ENCODE peak calls at places on chromosomes 4 and X, in five cellular contexts. Y is T-helper 2 cell; Q is NCI-H1694; D is endothelial cell; O is activated CD4-positive, alpha-beta T cell treated with anti-CD3 and anti-CD28 coated beads, Interleukin-2, amount 50 U/mL, for 1 hour. P is an unnamed sample.
A peak's percentile ranks its signal among the peaks of the same experiment; 100 is the strongest.

GRCh38 chr4:24507439-24507838 is 76.9 kb downstream of the DHX15 start:
- DNase-seq in O (no peak), Q (no peak), Y (no peak), D (no peak), P (no peak)

GRCh38 chrX:71664889-71665491 is 2.4 kb upstream of the LOC101059915 start:
- DNase-seq in Q (no peak), D (no peak), Y (no peak), O (no peak), P (no peak)

GRCh38 chr4:48271048-48271452 is 1.4 kb upstream of the TEC start:
- DNase-seq in D (no peak), Y (no peak), Q (no peak), O (no peak), P (no peak)

GRCh38 chr4:114077610-114078009 is 98.2 kb upstream of the ARSJ start:
- DNase-seq in O (no peak), Y (no peak), D (no peak), Q (no peak), P (peak; percentile 86)

GRCh38 chr4:35591035-35591434 is 653.3 kb downstream of the ARAP2 start:
- DNase-seq in Q (no peak), D (no peak), Y (no peak), O (no peak), P (no peak)

GRCh38 chr4:186726440-186727148 is 2.9 kb upstream of the FAT1 start:
- DNase-seq in Q (peak; percentile 10), O (no peak), D (peak; percentile 81), Y (no peak), P (peak; percentile 86)

GRCh38 chr4:16682996-16683395 is 215.4 kb downstream of the LDB2 start:
- DNase-seq in Y (no peak), D (no peak), O (no peak), Q (no peak), P (no peak)

GRCh38 chr4:40908297-40908696 is 158.5 kb downstream of the NSUN7 start:
- DNase-seq in Y (no peak), D (no peak), O (no peak), Q (no peak), P (no peak)

GRCh38 chrX:146385529-146385928 is 424.0 kb upstream of the CXorf51B start:
- DNase-seq in D (no peak), O (no peak), Y (no peak), Q (no peak), P (no peak)

GRCh38 chrX:3192835-3193234 is 151.6 kb downstream of the ARSF start:
- DNase-seq in D (no peak), O (no peak), Q (no peak), Y (no peak), P (no peak)

GRCh38 chr4:173301518-173302201 is 32.5 kb downstream of the HMGB2 start:
- DNase-seq in O (no peak), Q (peak; percentile 20), D (no peak), Y (no peak), P (peak; percentile 53)

GRCh38 chrX:40087574-40088298 is 10.0 kb downstream of the BCOR start:
- DNase-seq in Y (no peak), Q (no peak), O (no peak), D (no peak), P (peak; percentile 40)

GRCh38 chr4:128810331-128810870 is 901 bp downstream of the JADE1 start:
- DNase-seq in Q (no peak), O (no peak), Y (no peak), D (peak; percentile 9), P (peak; percentile 65)

GRCh38 chr4:89113415-89113814 is 2.1 kb downstream of the TIGD2 start:
- DNase-seq in O (no peak), Q (no peak), D (no peak), Y (no peak), P (peak; percentile 19)

GRCh38 chr4:3266076-3266475 is 17.1 kb downstream of the MSANTD1 start:
- DNase-seq in D (no peak), Y (no peak), Q (no peak), O (no peak), P (no peak)

GRCh38 chrX:40784516-40785151 is 49.3 kb upstream of the MED14 start:
- DNase-seq in O (no peak), Y (no peak), Q (no peak), D (no peak), P (peak; percentile 36)

GRCh38 chr4:824461-825062 is 1.4 kb downstream of the CPLX1 start:
- DNase-seq in Y (no peak), D (no peak), O (no peak), Q (no peak), P (no peak)

GRCh38 chr4:76002176-76002575 is 5.1 kb downstream of the CXCL9 start:
- DNase-seq in O (no peak), D (no peak), Y (no peak), Q (no peak), P (peak; percentile 36)

GRCh38 chrX:22246620-22247019 is 26.1 kb upstream of the CBLL2 start:
- DNase-seq in Y (no peak), O (no peak), D (no peak), Q (no peak), P (peak; percentile 16)

GRCh38 chrX:38382663-38383062 is 30.3 kb downstream of the OTC start:
- DNase-seq in D (no peak), Q (no peak), O (no peak), Y (no peak), P (no peak)

GRCh38 chr4:1126506-1126905 is 13.1 kb upstream of the RNF212 start:
- DNase-seq in O (no peak), Y (no peak), Q (no peak), D (no peak), P (no peak)

GRCh38 chr4:116023049-116023448 is 909.6 kb upstream of the NDST4 start:
- DNase-seq in D (no peak), O (no peak), Q (no peak), Y (no peak), P (no peak)

GRCh38 chr4:80231180-80231579 is 33.9 kb downstream of the PRDM8 start:
- DNase-seq in D (no peak), Q (no peak), O (no peak), Y (no peak), P (no peak)

GRCh38 chrX:54470054-54470760 is 25.8 kb downstream of the FGD1 start:
- DNase-seq in Y (no peak), D (no peak), O (no peak), Q (no peak), P (no peak)

GRCh38 chrX:142994988-142995387 is 30.7 kb upstream of the SPANXN4 start:
- DNase-seq in D (no peak), O (no peak), Y (no peak), Q (no peak), P (no peak)

GRCh38 chr4:159937595-159937994 is 834.7 kb downstream of the RAPGEF2 start:
- DNase-seq in O (no peak), Q (no peak), Y (no peak), D (no peak), P (no peak)

GRCh38 chr4:184123009-184123408 is 94.7 kb downstream of the ENPP6 start:
- DNase-seq in Y (no peak), D (no peak), Q (no peak), O (no peak), P (no peak)

GRCh38 chrX:9884031-9884779 is 83.0 kb upstream of the CLDN34 start:
- DNase-seq in O (no peak), Y (no peak), Q (no peak), D (no peak), P (no peak)

GRCh38 chr4:98638661-98639060 is 19.8 kb downstream of the TSPAN5 start:
- DNase-seq in D (no peak), Q (no peak), Y (no peak), O (no peak), P (peak; percentile 55)

GRCh38 chr4:22473268-22473667 is 42.6 kb downstream of the ADGRA3 start:
- DNase-seq in Y (no peak), O (no peak), Q (no peak), D (no peak), P (peak; percentile 92)

GRCh38 chrX:14694631-14695030 is 165.3 kb downstream of the GLRA2 start:
- DNase-seq in Y (no peak), D (no peak), Q (no peak), O (no peak), P (peak; percentile 63)

GRCh38 chr4:150580244-150580643 is 1.7 kb upstream of the MAB21L2 start:
- DNase-seq in D (no peak), Y (no peak), Q (no peak), O (no peak), P (no peak)

GRCh38 chrX:67614006-67614405 is 70.2 kb downstream of the AR start:
- DNase-seq in Q (no peak), D (no peak), O (no peak), Y (no peak), P (peak; percentile 47)

GRCh38 chr4:126956192-126956897 is 676.4 kb upstream of the INTU start:
- DNase-seq in Q (no peak), D (no peak), Y (no peak), O (no peak), P (no peak)

GRCh38 chrX:78514852-78515251 is 144.3 kb downstream of the RTL3 start:
- DNase-seq in Q (no peak), Y (no peak), D (no peak), O (peak; percentile 1), P (no peak)

GRCh38 chr4:3524920-3525319 is 7.3 kb downstream of the LRPAP1 start:
- DNase-seq in Q (no peak), D (no peak), O (no peak), Y (no peak), P (no peak)